ENCODE peak calls at places on chromosomes 16 and 17, in eight cellular contexts. S is activated naive CD4-positive, alpha-beta T cell treated with anti-CD3 and anti-CD28 coated beads, Interleukin-2, amount 50 U/mL, for 72 hours; N is T-helper 17 cell; V is stimulated activated naive CD8-positive, alpha-beta T cell treated with anti-CD3 and anti-CD28 coated beads, Interleukin-15, Interleukin-2, amounts not matched to agents 100 U/mL and 50 U/mL, for 24 hours; A is activated B cell treated with CpG ODN at 0.5 μM for 24 hours; X is Right ventricle myocardium superior; E is pancreas; W is left lung. D is an unnamed sample.

GRCh38 chr16:69318177-69318910 is 7.2 kb downstream of the VPS4A start:
- ATAC-seq in X (no peak), W (peak; percentile 62), A (no peak), E (peak; percentile 64), V (no peak), S (no peak), N (no peak), D (no peak)

GRCh38 chr17:76597156-76598003 is 11.7 kb upstream of the ST6GALNAC2 start:
- ATAC-seq in X (no peak), A (no peak), E (peak; percentile 64), N (no peak), S (no peak), W (peak; percentile 90), V (no peak), D (peak; percentile 53)

GRCh38 chr16:47858333-47859067 is 297.3 kb downstream of the ABCC12 start:
- ATAC-seq in N (no peak), S (no peak), W (no peak), V (no peak), A (no peak), E (no peak), X (no peak), D (no peak)

GRCh38 chr16:84909686-84910085 is 89.9 kb downstream of the CRISPLD2 start:
- ATAC-seq in A (no peak), N (no peak), X (no peak), E (no peak), V (no peak), W (no peak), S (no peak), D (no peak)

GRCh38 chr16:74732951-74733350 is 32.3 kb upstream of the MLKL start:
- ATAC-seq in W (no peak), V (no peak), A (no peak), X (no peak), E (no peak), S (no peak), N (no peak), D (no peak)

GRCh38 chr17:82592289-82592683 is 56.0 kb downstream of the WDR45B start:
- ATAC-seq in N (peak; percentile 9), X (peak; percentile 11), E (peak; percentile 11), V (no peak), S (no peak), A (no peak), W (peak; percentile 85), D (no peak)

GRCh38 chr17:82103588-82104451 is 5.8 kb upstream of the FASN start:
- ATAC-seq in E (peak; percentile 42), W (peak; percentile 51), A (no peak), X (peak; percentile 11), V (no peak), N (no peak), S (no peak), D (no peak)

GRCh38 chr16:88412766-88413165 is 30.0 kb downstream of the ZNF469 start:
- ATAC-seq in N (no peak), E (no peak), X (no peak), W (no peak), A (no peak), S (no peak), V (no peak), D (no peak)

GRCh38 chr16:77856455-77857138 is 68.2 kb downstream of the VAT1L start:
- ATAC-seq in N (no peak), S (no peak), E (no peak), W (no peak), A (no peak), X (no peak), V (no peak), D (no peak)

GRCh38 chr17:79715318-79716182 is 15.2 kb upstream of the ENPP7 start:
- ATAC-seq in V (no peak), N (no peak), A (no peak), X (no peak), S (no peak), W (no peak), E (peak; percentile 35), D (no peak)

GRCh38 chr16:56163938-56164337 is 27.4 kb upstream of the GNAO1 start:
- ATAC-seq in V (no peak), X (no peak), S (peak; percentile 48), N (no peak), A (no peak), W (no peak), E (no peak), D (no peak)

GRCh38 chr17:57604771-57605733 is 140.0 kb downstream of the CCDC182 start:
- ATAC-seq in E (peak; percentile 64), A (peak; percentile 76), X (peak; percentile 82), W (peak; percentile 59), S (peak; percentile 46), N (peak; percentile 55), V (peak; percentile 50), D (peak; percentile 87)

GRCh38 chr17:82495844-82496528 is 23.5 kb upstream of the FOXK2 start:
- ATAC-seq in X (no peak), A (no peak), E (no peak), S (no peak), N (no peak), V (no peak), W (no peak), D (no peak)

GRCh38 chr17:74214642-74215331 is 1.4 kb downstream of the TTYH2 start:
- ATAC-seq in N (no peak), S (no peak), X (peak; percentile 58), A (no peak), W (no peak), V (no peak), E (no peak), D (no peak)

GRCh38 chr16:4640572-4641305 is 16.1 kb downstream of the MGRN1 start:
- ATAC-seq in X (no peak), S (no peak), V (peak; percentile 55), W (peak; percentile 80), N (peak; percentile 39), A (no peak), E (peak; percentile 33), D (no peak)

GRCh38 chr17:6994118-6994598 is 1.7 kb upstream of the ALOX12 start:
- ATAC-seq in S (no peak), W (no peak), X (no peak), V (no peak), E (no peak), A (no peak), N (no peak), D (no peak)

GRCh38 chr16:81524382-81524781 is 79.8 kb downstream of the CMIP start:
- ATAC-seq in X (no peak), E (no peak), S (no peak), V (peak; percentile 39), W (no peak), A (no peak), N (peak; percentile 63), D (no peak)

GRCh38 chr17:15112881-15113617 is 152.1 kb downstream of the PMP22 start:
- ATAC-seq in N (no peak), A (no peak), E (peak; percentile 44), X (peak; percentile 87), V (no peak), W (no peak), S (no peak), D (no peak)